ENCODE peak calls at places on chromosomes 7 and 10, in ten cellular contexts. W, B, Q, Y, O, U, L, M, E and X are unnamed samples.

GRCh38 chr7:43143918-43144589 is 31.6 kb downstream of the HECW1 start:
- DNase-seq in B (no peak), M (no peak), Y (no peak), E (no peak), W (no peak), L (no peak), Q (no peak), O (no peak), U (no peak), X (no peak)

GRCh38 chr10:62081322-62081945 is 179.9 kb downstream of the ARID5B start:
- DNase-seq in Q (no peak), W (no peak), L (no peak), Y (peak; percentile 59), E (no peak), M (no peak), U (no peak), O (no peak), B (no peak), X (no peak)

GRCh38 chr10:116490028-116490662 is 55.6 kb upstream of the PNLIP start:
- DNase-seq in L (no peak), Y (peak; percentile 47), Q (no peak), M (no peak), B (no peak), O (no peak), E (no peak), U (peak; percentile 12), W (no peak), X (peak; percentile 48)

GRCh38 chr10:11073410-11073809 is 55.7 kb downstream of the CELF2 start:
- DNase-seq in Y (no peak), L (no peak), B (no peak), Q (no peak), O (no peak), W (no peak), E (no peak), U (no peak), M (no peak), X (no peak)

GRCh38 chr10:6089334-6090219 is 743 bp downstream of the RBM17 start:
- DNase-seq in U (peak; percentile 40), Q (no peak), O (no peak), W (peak; percentile 51), M (no peak), E (peak; percentile 69), B (no peak), Y (peak; percentile 44), L (peak; percentile 48), X (peak; percentile 39)

GRCh38 chr10:34341473-34341872 is 473.6 kb downstream of the PARD3 start:
- DNase-seq in U (no peak), L (no peak), Q (no peak), M (no peak), Y (no peak), E (no peak), W (no peak), O (no peak), B (no peak), X (peak; percentile 52)

GRCh38 chr10:12510566-12510965 is 161.2 kb downstream of the CAMK1D start:
- DNase-seq in L (no peak), E (no peak), Q (no peak), O (no peak), Y (no peak), B (no peak), U (no peak), M (no peak), W (no peak), X (no peak)

GRCh38 chr7:82701941-82702340 is 258.4 kb upstream of the CACNA2D1 start:
- DNase-seq in L (no peak), E (no peak), B (no peak), W (no peak), M (no peak), Y (no peak), Q (no peak), U (peak; percentile 13), O (no peak), X (no peak)

GRCh38 chr7:112207106-112207592 is 654 bp downstream of the ZNF277 start:
- DNase-seq in U (no peak), Q (no peak), L (no peak), Y (peak; percentile 24), M (no peak), B (no peak), W (no peak), E (no peak), O (peak; percentile 9), X (peak; percentile 32)